ENCODE peak calls at places on chromosomes 2 and 18, in seven cellular contexts. R, X, S, C, W, A and L are unnamed samples.

GRCh38 chr2:15808980-15809379 is 131.4 kb upstream of the MYCN start:
- DNase-seq in R (no peak), X (no peak), S (no peak), C (no peak), W (no peak), A (no peak), L (no peak)

GRCh38 chr2:217951521-217952247 is 51.1 kb downstream of the TNS1 start:
- DNase-seq in R (no peak), X (no peak), S (peak; percentile 65), C (no peak), W (no peak), A (peak; percentile 52), L (peak; percentile 37)

GRCh38 chr2:110716959-110717645 is 15.3 kb upstream of the ACOXL start:
- DNase-seq in R (no peak), X (no peak), S (no peak), C (no peak), W (no peak), A (no peak), L (no peak)

GRCh38 chr2:134315471-134315870 is 61.6 kb downstream of the MGAT5 start:
- DNase-seq in R (no peak), X (no peak), S (no peak), C (no peak), W (no peak), A (no peak), L (no peak)

GRCh38 chr2:85799215-85799956 is 45.6 kb downstream of the ATOH8 start:
- DNase-seq in R (peak; percentile 57), X (peak; percentile 78), S (no peak), C (peak; percentile 70), W (no peak), A (peak; percentile 60), L (peak; percentile 38)

GRCh38 chr2:68368657-68369339 is 3.7 kb downstream of the PLEK start:
- DNase-seq in R (no peak), X (peak; percentile 54), S (no peak), C (no peak), W (no peak), A (no peak), L (no peak)

GRCh38 chr2:151051584-151052220 is 210.0 kb downstream of the RBM43 start:
- DNase-seq in R (no peak), X (no peak), S (no peak), C (no peak), W (peak; percentile 43), A (no peak), L (no peak)

GRCh38 chr18:75638597-75639467 is 211.3 kb upstream of the SMIM21 start:
- DNase-seq in R (no peak), X (no peak), S (peak; percentile 46), C (peak; percentile 60), W (no peak), A (no peak), L (no peak)

GRCh38 chr2:3036432-3037125 is 341.0 kb downstream of the EIPR1 start:
- DNase-seq in R (peak; percentile 77), X (no peak), S (no peak), C (no peak), W (no peak), A (no peak), L (no peak)

GRCh38 chr2:44946681-44947360 is 5.3 kb downstream of the SIX3 start:
- DNase-seq in R (no peak), X (no peak), S (no peak), C (no peak), W (no peak), A (peak; percentile 28), L (no peak)

GRCh38 chr2:43159797-43160196 is 66.6 kb downstream of the ZFP36L2 start:
- DNase-seq in R (no peak), X (no peak), S (no peak), C (no peak), W (no peak), A (no peak), L (no peak)

GRCh38 chr2:43160778-43161177 is 65.6 kb downstream of the ZFP36L2 start:
- DNase-seq in R (no peak), X (no peak), S (no peak), C (no peak), W (no peak), A (no peak), L (no peak)

GRCh38 chr2:43163365-43163715 is 63.1 kb downstream of the ZFP36L2 start:
- DNase-seq in R (no peak), X (no peak), S (no peak), C (no peak), W (no peak), A (no peak), L (no peak)

GRCh38 chr2:43164686-43165085 is 61.7 kb downstream of the ZFP36L2 start:
- DNase-seq in R (no peak), X (no peak), S (no peak), C (no peak), W (no peak), A (no peak), L (no peak)

GRCh38 chr2:43161650-43162542 is 64.5 kb downstream of the ZFP36L2 start:
- DNase-seq in R (no peak), X (no peak), S (no peak), C (no peak), W (no peak), A (no peak), L (no peak)
- TF ChIP-seq POLR2A in R (no peak), X (no peak), S (no peak), C (no peak), W (no peak), A (no peak), L (no peak)

DNA sequence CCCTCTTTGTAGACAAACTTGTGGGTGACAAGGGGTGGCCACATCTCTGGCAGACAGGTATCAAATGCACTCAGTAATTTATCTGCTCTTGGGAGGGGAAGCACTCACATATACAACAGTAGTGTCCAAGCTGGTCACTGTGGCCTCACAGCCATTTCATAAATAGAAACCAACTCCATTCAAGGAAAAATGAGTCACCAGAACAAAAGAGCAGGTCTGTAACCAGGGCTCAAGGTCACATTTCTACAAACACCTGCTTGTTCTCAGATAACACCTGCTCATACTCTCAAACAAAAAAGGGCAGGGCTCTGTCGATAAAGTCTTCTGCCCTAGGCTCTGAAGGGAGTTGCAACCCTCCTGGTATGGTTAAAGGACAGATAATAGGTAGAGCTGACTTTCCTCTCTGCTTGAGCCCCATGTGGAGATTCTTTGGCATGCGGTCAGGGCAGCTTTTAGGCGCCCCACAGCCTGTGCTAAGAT is 459.0 kb downstream of the BCL11A start:
- DNase-seq in R (no peak), X (no peak), S (no peak), C (no peak), W (no peak), A (no peak), L (no peak)
- TF ChIP-seq POLR2A in R (no peak), X (no peak), S (no peak), C (no peak), W (no peak), A (no peak), L (no peak)

DNA sequence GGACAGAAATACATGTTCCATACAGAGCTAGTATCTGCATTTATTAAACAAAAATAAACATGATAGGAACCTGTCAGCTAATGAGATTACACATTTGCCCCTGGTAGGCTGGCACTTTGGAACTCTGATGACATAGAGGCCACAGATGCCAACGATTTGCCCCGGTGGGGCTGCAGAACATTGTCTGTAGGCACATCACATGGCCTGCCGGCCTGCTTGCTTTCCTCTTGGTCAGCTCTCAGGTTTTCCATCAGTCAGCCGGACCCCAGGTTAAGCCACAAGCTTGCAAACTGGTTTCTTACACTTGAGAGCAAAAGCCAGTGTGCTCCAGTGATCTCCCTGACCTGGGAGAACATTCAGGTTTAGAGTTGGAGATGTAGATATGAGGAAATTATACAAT is 60.3 kb downstream of the CRACDL start:
- DNase-seq in R (peak; percentile 75), X (no peak), S (no peak), C (no peak), W (no peak), A (no peak), L (no peak)
- TF ChIP-seq POLR2A in R (no peak), X (no peak), S (no peak), C (no peak), W (no peak), A (no peak), L (no peak)

GRCh38 chr18:2906522-2907458 is 60.0 kb downstream of the EMILIN2 start:
- DNase-seq in R (peak; percentile 86), X (no peak), S (peak; percentile 68), C (peak; percentile 45), W (peak; percentile 47), A (peak; percentile 89), L (no peak)
- TF ChIP-seq POLR2A in R (no peak), X (no peak), S (peak; percentile 26), C (no peak), W (no peak), A (no peak), L (no peak)

GRCh38 chr2:55010149-55010591 is 40.1 kb downstream of the RTN4 start:
- DNase-seq in R (peak; percentile 88), X (no peak), S (no peak), C (no peak), W (peak; percentile 57), A (peak; percentile 82), L (no peak)
- TF ChIP-seq POLR2A in R (no peak), X (no peak), S (no peak), C (no peak), W (no peak), A (no peak), L (no peak)

GRCh38 chr18:7889515-7889914 is 322.4 kb downstream of the PTPRM start:
- DNase-seq in R (no peak), X (no peak), S (no peak), C (no peak), W (no peak), A (no peak), L (no peak)
- TF ChIP-seq POLR2A in R (no peak), X (no peak), S (no peak), C (no peak), W (no peak), A (no peak), L (no peak)